ENCODE peak calls at places on chromosome 17, in ten cellular contexts. G is stimulated activated CD4-positive, alpha-beta T cell treated with anti-CD3 and anti-CD28 coated beads, Interleukin-2, amount 100 ng/mL, for 48 hours; B is Peyer's patch; L is NCI-H345; I is HuH-7; M is AG09309; K is HT1080; C is EH; O is glutamatergic neuron; V is islet precursor cell. E is an unnamed sample.

GRCh38 chr17:15119928-15120327 is 145.2 kb downstream of the PMP22 start:
- DNase-seq in K (no peak), C (peak; percentile 48), V (no peak), O (no peak), I (no peak), M (peak; percentile 49), G (no peak), B (no peak), L (no peak), E (no peak)

GRCh38 chr17:29722411-29723198 is 99.9 kb upstream of the CORO6 start:
- DNase-seq in M (no peak), V (no peak), L (no peak), G (no peak), K (no peak), O (no peak), B (peak; percentile 83), C (peak; percentile 48), I (no peak), E (peak; percentile 84)

GRCh38 chr17:76275382-76276068 is 10.4 kb downstream of the UBALD2 start:
- DNase-seq in B (no peak), G (no peak), K (no peak), I (no peak), V (no peak), L (no peak), C (no peak), O (no peak), M (no peak), E (no peak)

GRCh38 chr17:75552847-75553552 is 27.5 kb downstream of the LLGL2 start:
- DNase-seq in G (no peak), C (peak; percentile 68), B (no peak), M (no peak), O (no peak), K (no peak), V (peak; percentile 100), L (no peak), I (peak; percentile 61), E (no peak)

GRCh38 chr17:12738624-12739023 is 50.7 kb upstream of the ARHGAP44 start:
- DNase-seq in B (no peak), K (no peak), L (no peak), M (no peak), V (peak; percentile 18), C (no peak), G (no peak), O (no peak), I (no peak), E (no peak)

GRCh38 chr17:1755993-1756306 is 5.9 kb upstream of the SERPINF1 start:
- DNase-seq in O (no peak), L (no peak), M (no peak), I (no peak), K (no peak), V (peak; percentile 65), B (no peak), C (no peak), G (no peak), E (no peak)

GRCh38 chr17:28018439-28019070 is 23.9 kb upstream of the NLK start:
- DNase-seq in L (no peak), C (peak; percentile 38), I (no peak), V (no peak), B (no peak), M (no peak), G (no peak), K (peak; percentile 66), O (no peak), E (no peak)

GRCh38 chr17:62995377-62995885 is 29.4 kb downstream of the TANC2 start:
- DNase-seq in G (peak; percentile 11), C (peak; percentile 52), V (no peak), B (no peak), L (peak; percentile 24), O (peak; percentile 45), K (peak; percentile 23), I (peak; percentile 23), M (no peak), E (no peak)

GRCh38 chr17:29149431-29150064 is 30.6 kb downstream of the MYO18A start:
- DNase-seq in L (peak; percentile 23), G (no peak), C (no peak), M (no peak), O (peak; percentile 76), K (no peak), I (no peak), V (no peak), B (peak; percentile 50), E (peak; percentile 76)

GRCh38 chr17:82126479-82127314 is 28.7 kb upstream of the FASN start:
- DNase-seq in L (no peak), M (no peak), B (peak; percentile 68), V (no peak), O (no peak), I (no peak), C (no peak), G (peak; percentile 48), K (no peak), E (no peak)

GRCh38 chr17:50637829-50638571 is 3.3 kb downstream of the ABCC3 start:
- DNase-seq in L (no peak), V (no peak), O (no peak), G (no peak), K (no peak), I (no peak), M (no peak), C (no peak), B (no peak), E (no peak)

GRCh38 chr17:28467456-28468025 is 5.9 kb upstream of the SLC13A2 start:
- DNase-seq in B (no peak), C (peak; percentile 70), G (no peak), V (no peak), M (peak; percentile 81), L (no peak), O (no peak), I (no peak), K (peak; percentile 36), E (no peak)

GRCh38 chr17:80816241-80817103 is 175.2 kb upstream of the CHMP6 start:
- DNase-seq in V (no peak), K (no peak), I (no peak), C (no peak), G (no peak), M (no peak), O (no peak), L (no peak), B (no peak), E (no peak)

GRCh38 chr17:40485851-40486512 is 15.4 kb downstream of the TNS4 start:
- DNase-seq in M (peak; percentile 98), C (peak; percentile 99), B (no peak), I (no peak), V (peak; percentile 99), O (no peak), K (peak; percentile 100), L (no peak), G (no peak), E (no peak)

GRCh38 chr17:44315760-44316731 is 7.6 kb downstream of the RUNDC3A start:
- DNase-seq in V (peak; percentile 92), B (no peak), G (no peak), O (peak; percentile 52), K (no peak), C (no peak), I (no peak), M (no peak), L (no peak), E (no peak)

GRCh38 chr17:79802736-79803420 is 6.0 kb upstream of the CBX8 start:
- DNase-seq in I (no peak), L (no peak), G (no peak), K (no peak), C (peak; percentile 20), B (no peak), O (peak; percentile 28), V (peak; percentile 62), M (no peak), E (no peak)

GRCh38 chr17:73189417-73190099 is 3.3 kb upstream of the COG1 start:
- DNase-seq in V (peak; percentile 95), O (peak; percentile 61), M (no peak), L (peak; percentile 54), C (peak; percentile 67), K (peak; percentile 56), I (peak; percentile 81), B (no peak), G (no peak), E (no peak)

GRCh38 chr17:79182176-79183160 is 107.8 kb downstream of the ENGASE start:
- DNase-seq in G (no peak), L (no peak), M (no peak), V (no peak), O (no peak), K (no peak), C (no peak), I (no peak), B (no peak), E (no peak)

GRCh38 chr17:30476726-30477082 is 504 bp upstream of the GOSR1 start:
- DNase-seq in B (no peak), L (peak; percentile 37), M (no peak), I (peak; percentile 12), C (no peak), V (no peak), K (no peak), G (peak; percentile 21), O (no peak), E (no peak)

GRCh38 chr17:80097307-80097630 is 4.1 kb upstream of the GAA start:
- DNase-seq in I (no peak), O (no peak), K (no peak), G (no peak), C (no peak), M (no peak), V (peak; percentile 56), B (no peak), L (no peak), E (no peak)

GRCh38 chr17:8621585-8621984 is 8.9 kb downstream of the MYH10 start:
- DNase-seq in I (no peak), B (no peak), V (no peak), G (no peak), L (no peak), O (no peak), C (peak; percentile 41), M (no peak), K (peak; percentile 17), E (no peak)

GRCh38 chr17:18184143-18185007 is 747 bp downstream of the ALKBH5 start:
- DNase-seq in K (peak; percentile 20), I (no peak), O (peak; percentile 46), G (peak; percentile 58), M (no peak), C (peak; percentile 58), B (peak; percentile 60), V (peak; percentile 79), L (no peak), E (peak; percentile 82)

GRCh38 chr17:74361613-74362391 is at the start of gene BTBD17:
- DNase-seq in C (peak; percentile 4), V (peak; percentile 92), L (peak; percentile 94), G (peak; percentile 49), B (peak; percentile 18), M (no peak), K (no peak), I (peak; percentile 86), O (peak; percentile 93), E (no peak)

GRCh38 chr17:13601317-13601775 is 383 bp downstream of the HS3ST3A1 start:
- DNase-seq in K (no peak), I (peak; percentile 32), V (no peak), L (no peak), B (no peak), G (no peak), M (no peak), O (peak; percentile 62), C (peak; percentile 49), E (no peak)

GRCh38 chr17:82333279-82334171 is at the start of gene SECTM1:
- DNase-seq in L (peak; percentile 23), K (no peak), O (peak; percentile 39), G (no peak), C (peak; percentile 68), I (no peak), B (peak; percentile 35), M (no peak), V (no peak), E (peak; percentile 73)

GRCh38 chr17:31560836-31561235 is 169.4 kb downstream of the RAB11FIP4 start:
- DNase-seq in V (peak; percentile 80), G (no peak), I (peak; percentile 46), K (no peak), M (no peak), O (no peak), L (no peak), B (no peak), C (peak; percentile 58), E (no peak)

GRCh38 chr17:81239714-81240555 is 817 bp downstream of the NDUFAF8 start:
- DNase-seq in I (no peak), V (no peak), C (peak; percentile 39), G (peak; percentile 31), O (peak; percentile 41), L (no peak), K (no peak), M (no peak), B (peak; percentile 24), E (peak; percentile 50)

GRCh38 chr17:60421273-60422161 is 772 bp upstream of the CHCT1 start:
- DNase-seq in K (no peak), B (peak; percentile 68), O (peak; percentile 83), G (peak; percentile 73), I (peak; percentile 90), C (peak; percentile 72), M (no peak), L (peak; percentile 47), V (peak; percentile 90), E (peak; percentile 89)